ENCODE peak calls at places on chromosomes 6 and 20, in five cellular contexts. One of them, this sample, is unnamed.

GRCh38 chr6:122717350-122717749 is 62.2 kb upstream of the FABP7 start:
- DNase-seq in HCT116: no peak
- DNase-seq in HepG2: no peak
- DNase-seq in suprapubic skin: no peak
- DNase-seq in GM12878: no peak
- DNase-seq in this sample: no peak

GRCh38 chr20:25072226-25072811 is 9.6 kb downstream of the VSX1 start:
- DNase-seq in suprapubic skin: no peak
- DNase-seq in HepG2: no peak
- DNase-seq in HCT116: no peak
- DNase-seq in GM12878: no peak
- DNase-seq in this sample: peak; percentile 77

GRCh38 chr6:117449549-117450439 is 24.1 kb upstream of the ROS1 start:
- DNase-seq in HepG2: peak; percentile 66
- DNase-seq in suprapubic skin: peak; percentile 65
- DNase-seq in HCT116: peak; percentile 56
- DNase-seq in GM12878: peak; percentile 12
- DNase-seq in this sample: no peak

GRCh38 chr6:84392292-84392691 is 164.8 kb upstream of the CEP162 start:
- DNase-seq in suprapubic skin: no peak
- DNase-seq in HCT116: no peak
- DNase-seq in HepG2: no peak
- DNase-seq in GM12878: no peak
- DNase-seq in this sample: no peak

GRCh38 chr6:40343887-40344565 is 243.1 kb downstream of the LRFN2 start:
- DNase-seq in HepG2: no peak
- DNase-seq in GM12878: no peak
- DNase-seq in suprapubic skin: peak; percentile 34
- DNase-seq in HCT116: no peak
- DNase-seq in this sample: peak; percentile 65

GRCh38 chr20:49320460-49320859 is 42.6 kb upstream of the ZNFX1 start:
- DNase-seq in HCT116: peak; percentile 50
- DNase-seq in HepG2: peak; percentile 47
- DNase-seq in GM12878: no peak
- DNase-seq in suprapubic skin: no peak
- DNase-seq in this sample: no peak

GRCh38 chr20:50645253-50646068 is 45.9 kb downstream of the RIPOR3 start:
- DNase-seq in HepG2: peak; percentile 100
- DNase-seq in GM12878: no peak
- DNase-seq in suprapubic skin: no peak
- DNase-seq in HCT116: peak; percentile 80
- DNase-seq in this sample: no peak

GRCh38 chr6:3687847-3688246 is 63.7 kb downstream of the PXDC1 start:
- DNase-seq in HCT116: no peak
- DNase-seq in suprapubic skin: no peak
- DNase-seq in HepG2: no peak
- DNase-seq in GM12878: no peak
- DNase-seq in this sample: no peak

GRCh38 chr20:48455606-48456360 is 372.0 kb downstream of the PREX1 start:
- DNase-seq in GM12878: no peak
- DNase-seq in HepG2: no peak
- DNase-seq in HCT116: no peak
- DNase-seq in suprapubic skin: no peak
- DNase-seq in this sample: no peak

GRCh38 chr6:159679091-159680077 is 13.7 kb downstream of the SOD2 start:
- DNase-seq in HepG2: no peak
- DNase-seq in HCT116: no peak
- DNase-seq in GM12878: no peak
- DNase-seq in suprapubic skin: no peak
- DNase-seq in this sample: no peak

GRCh38 chr20:38133680-38134426 is 31.2 kb downstream of the TGM2 start:
- DNase-seq in suprapubic skin: no peak
- DNase-seq in HCT116: no peak
- DNase-seq in GM12878: no peak
- DNase-seq in HepG2: no peak
- DNase-seq in this sample: no peak

GRCh38 chr6:79257381-79258205 is 23.1 kb upstream of the HMGN3 start:
- DNase-seq in HepG2: no peak
- DNase-seq in GM12878: no peak
- DNase-seq in suprapubic skin: no peak
- DNase-seq in HCT116: no peak
- DNase-seq in this sample: no peak

GRCh38 chr6:151425561-151425960 is 26.4 kb downstream of the RMND1 start:
- DNase-seq in HepG2: no peak
- DNase-seq in HCT116: no peak
- DNase-seq in GM12878: no peak
- DNase-seq in suprapubic skin: no peak
- DNase-seq in this sample: no peak

GRCh38 chr6:3162565-3163247 is 5.4 kb upstream of the TUBB2A start:
- DNase-seq in GM12878: no peak
- DNase-seq in suprapubic skin: peak; percentile 83
- DNase-seq in HepG2: peak; percentile 80
- DNase-seq in HCT116: peak; percentile 56
- DNase-seq in this sample: no peak

GRCh38 chr20:45012682-45013302 is 46.5 kb downstream of the STK4 start:
- DNase-seq in HepG2: no peak
- DNase-seq in HCT116: no peak
- DNase-seq in suprapubic skin: no peak
- DNase-seq in GM12878: no peak
- DNase-seq in this sample: no peak

GRCh38 chr6:139577991-139578604 is 203.7 kb upstream of the CITED2 start:
- DNase-seq in GM12878: no peak
- DNase-seq in HepG2: peak; percentile 23
- DNase-seq in suprapubic skin: no peak
- DNase-seq in HCT116: no peak
- DNase-seq in this sample: no peak

GRCh38 chr6:37454420-37455125 is 21.6 kb downstream of the CMTR1 start:
- DNase-seq in GM12878: no peak
- DNase-seq in HepG2: no peak
- DNase-seq in HCT116: no peak
- DNase-seq in suprapubic skin: no peak
- DNase-seq in this sample: no peak

GRCh38 chr6:15352884-15353283 is 107.0 kb downstream of the JARID2 start:
- DNase-seq in HepG2: no peak
- DNase-seq in suprapubic skin: no peak
- DNase-seq in HCT116: no peak
- DNase-seq in GM12878: no peak
- DNase-seq in this sample: no peak

GRCh38 chr6:13927203-13927602 is 2.5 kb downstream of the RNF182 start:
- DNase-seq in GM12878: no peak
- DNase-seq in suprapubic skin: no peak
- DNase-seq in HepG2: no peak
- DNase-seq in HCT116: no peak
- DNase-seq in this sample: no peak

GRCh38 chr6:85690071-85690470 is 47.4 kb upstream of the SYNCRIP start:
- DNase-seq in GM12878: no peak
- DNase-seq in HepG2: no peak
- DNase-seq in suprapubic skin: no peak
- DNase-seq in HCT116: no peak
- DNase-seq in this sample: no peak

GRCh38 chr6:30743099-30744053 is 889 bp upstream of the FLOT1 start:
- DNase-seq in HepG2: no peak
- DNase-seq in HCT116: no peak
- DNase-seq in GM12878: no peak
- DNase-seq in suprapubic skin: no peak
- DNase-seq in this sample: no peak

GRCh38 chr20:37669773-37670236 is 24.0 kb upstream of the CTNNBL1 start:
- DNase-seq in suprapubic skin: no peak
- DNase-seq in GM12878: no peak
- DNase-seq in HCT116: no peak
- DNase-seq in HepG2: no peak
- DNase-seq in this sample: no peak

GRCh38 chr6:90402831-90403192 is 106.2 kb upstream of the BACH2 start:
- DNase-seq in suprapubic skin: no peak
- DNase-seq in HCT116: no peak
- DNase-seq in GM12878: no peak
- DNase-seq in HepG2: no peak
- DNase-seq in this sample: no peak

GRCh38 chr6:90397047-90397446 is 100.4 kb upstream of the BACH2 start:
- DNase-seq in HCT116: no peak
- DNase-seq in HepG2: no peak
- DNase-seq in suprapubic skin: no peak
- DNase-seq in GM12878: no peak
- DNase-seq in this sample: no peak

GRCh38 chr6:90401933-90402830 is 105.5 kb upstream of the BACH2 start:
- DNase-seq in GM12878: no peak
- DNase-seq in HCT116: no peak
- DNase-seq in suprapubic skin: no peak
- DNase-seq in HepG2: no peak
- DNase-seq in this sample: no peak

GRCh38 chr6:90397929-90398674 is 101.5 kb upstream of the BACH2 start:
- DNase-seq in HepG2: no peak
- DNase-seq in suprapubic skin: no peak
- DNase-seq in HCT116: no peak
- DNase-seq in GM12878: no peak
- DNase-seq in this sample: no peak

GRCh38 chr6:90399970-90400369 is 103.3 kb upstream of the BACH2 start:
- DNase-seq in HepG2: no peak
- DNase-seq in GM12878: no peak
- DNase-seq in HCT116: no peak
- DNase-seq in suprapubic skin: no peak
- DNase-seq in this sample: no peak
- TF ChIP-seq POLR2AphosphoS5 in HepG2: no peak
- TF ChIP-seq POLR2AphosphoS5 in GM12878: no peak
- TF ChIP-seq POLR2AphosphoS5 in HCT116: no peak
- TF ChIP-seq POLR2AphosphoS5 in suprapubic skin: no peak
- TF ChIP-seq POLR2AphosphoS5 in this sample: no peak

GRCh38 chr6:131135244-131136020 is at the start of gene AKAP7:
- DNase-seq in suprapubic skin: peak; percentile 81
- DNase-seq in HCT116: peak; percentile 52
- DNase-seq in GM12878: no peak
- DNase-seq in HepG2: peak; percentile 64
- DNase-seq in this sample: no peak
- TF ChIP-seq POLR2AphosphoS5 in suprapubic skin: no peak
- TF ChIP-seq POLR2AphosphoS5 in HCT116: peak; percentile 71
- TF ChIP-seq POLR2AphosphoS5 in GM12878: no peak
- TF ChIP-seq POLR2AphosphoS5 in HepG2: no peak
- TF ChIP-seq POLR2AphosphoS5 in this sample: peak; percentile 65

DNA sequence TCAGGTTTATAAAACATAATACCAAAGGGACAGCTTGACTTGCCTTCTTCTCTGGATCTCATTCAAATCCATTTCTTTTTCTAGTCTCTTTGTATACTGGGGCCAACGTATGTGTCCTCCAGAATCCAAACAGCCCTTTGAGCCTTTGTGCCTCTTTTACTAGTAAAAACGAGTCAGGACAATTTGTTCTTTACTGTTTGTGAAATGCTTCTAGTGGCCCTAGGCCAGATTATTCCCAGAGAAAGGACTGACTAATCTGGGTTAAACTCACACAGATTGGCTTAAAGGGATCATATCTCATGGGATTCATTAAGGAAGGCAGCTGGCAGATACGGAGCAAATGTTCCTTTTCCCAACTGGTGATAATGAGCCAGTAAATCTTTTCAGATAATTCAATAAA is 32.1 kb upstream of the MANEA start:
- DNase-seq in GM12878: no peak
- DNase-seq in HCT116: no peak
- DNase-seq in suprapubic skin: no peak
- DNase-seq in HepG2: no peak
- DNase-seq in this sample: no peak
- TF ChIP-seq POLR2AphosphoS5 in GM12878: no peak
- TF ChIP-seq POLR2AphosphoS5 in HCT116: no peak
- TF ChIP-seq POLR2AphosphoS5 in suprapubic skin: no peak
- TF ChIP-seq POLR2AphosphoS5 in HepG2: no peak
- TF ChIP-seq POLR2AphosphoS5 in this sample: peak; percentile 61

GRCh38 chr6:148842631-148843030 is 95.8 kb downstream of the UST start:
- DNase-seq in HepG2: no peak
- DNase-seq in GM12878: no peak
- DNase-seq in suprapubic skin: no peak
- DNase-seq in HCT116: no peak
- DNase-seq in this sample: no peak
- TF ChIP-seq POLR2AphosphoS5 in HepG2: no peak
- TF ChIP-seq POLR2AphosphoS5 in GM12878: no peak
- TF ChIP-seq POLR2AphosphoS5 in suprapubic skin: no peak
- TF ChIP-seq POLR2AphosphoS5 in HCT116: no peak
- TF ChIP-seq POLR2AphosphoS5 in this sample: no peak

GRCh38 chr6:118548136-118548535 is at the start of gene PLN:
- DNase-seq in suprapubic skin: no peak
- DNase-seq in HCT116: no peak
- DNase-seq in GM12878: no peak
- DNase-seq in HepG2: no peak
- DNase-seq in this sample: no peak

GRCh38 chr6:118553132-118553531 is 5.0 kb downstream of the PLN start:
- DNase-seq in suprapubic skin: no peak
- DNase-seq in HepG2: no peak
- DNase-seq in GM12878: no peak
- DNase-seq in HCT116: no peak
- DNase-seq in this sample: no peak

GRCh38 chr6:118554698-118555097 is 6.6 kb downstream of the PLN start:
- DNase-seq in HepG2: no peak
- DNase-seq in GM12878: no peak
- DNase-seq in suprapubic skin: no peak
- DNase-seq in HCT116: no peak
- DNase-seq in this sample: no peak

GRCh38 chr6:118551063-118551672 is 3.1 kb downstream of the PLN start:
- DNase-seq in suprapubic skin: no peak
- DNase-seq in GM12878: no peak
- DNase-seq in HCT116: peak; percentile 37
- DNase-seq in HepG2: peak; percentile 44
- DNase-seq in this sample: no peak

GRCh38 chr6:118551673-118552063 is 3.6 kb downstream of the PLN start:
- DNase-seq in HCT116: no peak
- DNase-seq in suprapubic skin: no peak
- DNase-seq in HepG2: no peak
- DNase-seq in GM12878: no peak
- DNase-seq in this sample: no peak
- TF ChIP-seq POLR2AphosphoS5 in HCT116: no peak
- TF ChIP-seq POLR2AphosphoS5 in suprapubic skin: no peak
- TF ChIP-seq POLR2AphosphoS5 in HepG2: no peak
- TF ChIP-seq POLR2AphosphoS5 in GM12878: no peak
- TF ChIP-seq POLR2AphosphoS5 in this sample: no peak

DNA sequence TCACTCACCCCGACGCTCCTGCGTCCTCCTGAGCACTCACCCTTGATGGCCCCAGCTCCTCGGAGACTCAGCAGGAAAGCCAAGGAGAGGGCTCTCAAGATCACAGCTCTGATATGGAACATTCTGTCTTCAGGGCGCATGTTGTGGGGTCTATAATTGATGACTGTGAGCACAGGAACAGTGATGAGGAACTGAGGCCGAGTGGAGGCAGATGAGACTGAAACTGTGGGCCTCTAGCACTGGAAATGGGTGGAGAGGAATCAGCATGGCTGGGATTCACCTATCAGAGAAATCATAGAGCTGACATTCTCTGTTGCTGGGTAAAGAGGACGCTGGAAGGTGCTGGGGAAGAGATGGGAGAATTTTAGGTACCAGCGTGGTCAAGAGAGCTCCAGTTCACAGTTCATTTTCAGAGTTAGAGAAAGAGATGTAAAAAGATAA is at the start of gene HLA-DPA1:
- DNase-seq in GM12878: peak; percentile 97
- DNase-seq in suprapubic skin: no peak
- DNase-seq in HCT116: peak; percentile 8
- DNase-seq in HepG2: no peak
- DNase-seq in this sample: no peak
- TF ChIP-seq POLR2AphosphoS5 in GM12878: peak; percentile 100
- TF ChIP-seq POLR2AphosphoS5 in suprapubic skin: no peak
- TF ChIP-seq POLR2AphosphoS5 in HCT116: no peak
- TF ChIP-seq POLR2AphosphoS5 in HepG2: no peak
- TF ChIP-seq POLR2AphosphoS5 in this sample: peak; percentile 21

This sample was measured in vagina.